ENCODE peak calls at places on chromosomes 16 and 17, in four cellular contexts. H, A, L and R are unnamed samples.

GRCh38 chr16:88306860-88307545 is 75.8 kb upstream of the ZNF469 start:
- DNase-seq in H (peak), A (no peak), L (no peak), R (no peak)

GRCh38 chr17:44102845-44103622 is 20.4 kb downstream of the HDAC5 start:
- DNase-seq in L (no peak), A (no peak), H (no peak), R (no peak)

GRCh38 chr17:2967515-2967914 is 95.9 kb downstream of the OR1D5 start:
- DNase-seq in A (no peak), L (no peak), H (no peak), R (no peak)

GRCh38 chr17:4444782-4445473 is 11.2 kb downstream of the SPNS3 start:
- DNase-seq in A (no peak), H (peak), L (no peak), R (peak)

GRCh38 chr17:55120651-55121050 is 144.1 kb upstream of the HLF start:
- DNase-seq in H (no peak), A (no peak), L (no peak), R (no peak)

GRCh38 chr17:30821751-30822723 is 2.5 kb downstream of the CRLF3 start:
- DNase-seq in A (no peak), L (no peak), H (no peak), R (no peak)

GRCh38 chr16:7405166-7405565 is 72.5 kb downstream of the RBFOX1 start:
- DNase-seq in A (peak), H (peak), L (no peak), R (peak)

GRCh38 chr16:63289834-63290460 is 1253.7 kb upstream of the CDH8 start:
- DNase-seq in L (no peak), H (peak), A (peak), R (no peak)

GRCh38 chr17:5705081-5705875 is 121.0 kb upstream of the NLRP1 start:
- DNase-seq in A (peak), L (no peak), H (no peak), R (no peak)

GRCh38 chr17:45170976-45171337 is 9.3 kb downstream of the HEXIM2 start:
- DNase-seq in A (no peak), H (peak), L (no peak), R (peak)

GRCh38 chr16:73735018-73735417 is 561.6 kb upstream of the PSMD7 start:
- DNase-seq in H (peak), L (no peak), A (no peak), R (no peak)

GRCh38 chr16:55820615-55821014 is 12.3 kb downstream of the CES1 start:
- DNase-seq in L (no peak), H (no peak), A (no peak), R (no peak)

GRCh38 chr16:22307838-22308237 is 10.6 kb downstream of the POLR3E start:
- DNase-seq in A (no peak), H (no peak), L (no peak), R (no peak)

GRCh38 chr16:74724820-74725549 is 24.3 kb upstream of the MLKL start:
- DNase-seq in L (no peak), H (peak), A (no peak), R (peak)

GRCh38 chr16:4338125-4338582 is 13.0 kb downstream of the PAM16 start:
- DNase-seq in L (no peak), A (no peak), H (no peak), R (peak)

GRCh38 chr17:73705594-73705993 is 61.3 kb upstream of the SDK2 start:
- DNase-seq in A (no peak), H (peak), L (no peak), R (no peak)

GRCh38 chr17:82875418-82875856 is 35.6 kb upstream of the ZNF750 start:
- DNase-seq in A (no peak), L (no peak), H (no peak), R (peak)

GRCh38 chr16:67176662-67177061 is 6.3 kb downstream of the NOL3 start:
- DNase-seq in A (no peak), H (no peak), L (no peak), R (peak)

GRCh38 chr17:11871773-11872172 is 125.5 kb downstream of the ZNF18 start:
- DNase-seq in H (no peak), A (no peak), L (no peak), R (no peak)

GRCh38 chr16:31177136-31177535 is 2.8 kb upstream of the FUS start:
- DNase-seq in H (peak), L (no peak), A (no peak), R (no peak)

GRCh38 chr17:74369221-74369620 is 1.9 kb downstream of the GPR142 start:
- DNase-seq in L (peak), A (no peak), H (no peak), R (peak)

GRCh38 chr17:67922503-67922902 is 73.8 kb downstream of the C17orf58 start:
- DNase-seq in L (no peak), H (no peak), A (no peak), R (no peak)

GRCh38 chr16:51762081-51762995 is 611.3 kb upstream of the SALL1 start:
- DNase-seq in H (peak), L (no peak), A (peak), R (peak)

GRCh38 chr16:50396770-50397525 is 28.2 kb upstream of the BRD7 start:
- DNase-seq in H (peak), A (no peak), L (no peak), R (no peak)

GRCh38 chr16:3948378-3948995 is 68.0 kb upstream of the CREBBP start:
- DNase-seq in L (no peak), A (no peak), H (no peak), R (no peak)

GRCh38 chr16:87263418-87264052 is 53.7 kb downstream of the C16orf95 start:
- DNase-seq in A (no peak), L (no peak), H (no peak), R (no peak)

GRCh38 chr16:27640277-27640600 is 90.3 kb downstream of the KATNIP start:
- DNase-seq in A (no peak), L (no peak), H (no peak), R (no peak)

GRCh38 chr16:4924593-4925378 is 12.2 kb downstream of the PPL start:
- DNase-seq in H (no peak), L (no peak), A (no peak), R (peak)

GRCh38 chr16:73878616-73879015 is 418.0 kb upstream of the PSMD7 start:
- DNase-seq in H (peak), A (peak), L (no peak), R (no peak)

GRCh38 chr16:73956592-73957495 is 339.8 kb upstream of the PSMD7 start:
- DNase-seq in H (peak), A (peak), L (no peak), R (no peak)

GRCh38 chr16:69017036-69017783 is 88.2 kb upstream of the HAS3 start:
- DNase-seq in A (no peak), L (no peak), H (peak), R (no peak)

GRCh38 chr16:13962232-13962631 is 42.3 kb downstream of the ERCC4 start:
- DNase-seq in L (no peak), A (no peak), H (no peak), R (no peak)

GRCh38 chr16:83882118-83882879 is 16.6 kb upstream of the MLYCD start:
- DNase-seq in H (no peak), A (no peak), L (no peak), R (no peak)

GRCh38 chr17:2688351-2689342 is 22.9 kb downstream of the CLUH start:
- DNase-seq in L (no peak), A (peak), H (no peak), R (peak)

GRCh38 chr16:47139561-47140185 is 4.1 kb downstream of the NETO2 start:
- DNase-seq in H (peak), A (no peak), L (no peak), R (no peak)

GRCh38 chr17:79997004-79997673 is 38.5 kb downstream of the TBC1D16 start:
- DNase-seq in L (peak), A (no peak), H (no peak), R (peak)

GRCh38 chr16:24626251-24626650 is 86.9 kb downstream of the RBBP6 start:
- DNase-seq in L (no peak), H (no peak), A (no peak), R (no peak)